ENCODE peak calls at places on chromosomes 12 and 14, in eight cellular contexts. W is T-cell; I is CD8-positive, alpha-beta memory T cell; C is prostate gland; Z is nucleus accumbens; S is right cardiac atrium; E is activated T-helper 9 cell treated with anti-CD3 and anti-CD28 coated beads, Interleukin-2, amount 50 U/mL, for 16 hours; G is NCI-H446 treated with DMSO at 0.1 percent for 48 hours. N is an unnamed sample.

GRCh38 chr14:61643546-61643945 is 51.8 kb upstream of the HIF1A start:
- DNase-seq in W (no peak), I (no peak), C (no peak), Z (no peak), S (no peak), E (no peak), G (no peak), N (no peak)

GRCh38 chr12:51070004-51070403 is 13.4 kb downstream of the CSRNP2 start:
- DNase-seq in W (no peak), I (no peak), C (no peak), Z (no peak), S (no peak), E (no peak), G (no peak), N (no peak)

GRCh38 chr12:46303039-46303666 is 34.3 kb upstream of the SLC38A1 start:
- DNase-seq in W (peak), I (peak), C (peak), Z (peak), S (no peak), E (peak), G (peak), N (no peak)

GRCh38 chr12:56358836-56359532 is 923 bp downstream of the STAT2 start:
- DNase-seq in W (no peak), I (no peak), C (no peak), Z (peak), S (no peak), E (no peak), G (no peak), N (peak)

GRCh38 chr12:98456583-98457573 is 58.5 kb upstream of the TMPO start:
- DNase-seq in W (no peak), I (no peak), C (peak), Z (no peak), S (peak), E (no peak), G (no peak), N (no peak)

GRCh38 chr12:88044035-88044434 is 14.8 kb upstream of the C12orf50 start:
- DNase-seq in W (no peak), I (no peak), C (no peak), Z (no peak), S (no peak), E (no peak), G (no peak), N (no peak)

GRCh38 chr14:24235804-24236688 is 3.3 kb downstream of the GMPR2 start:
- DNase-seq in W (no peak), I (no peak), C (no peak), Z (no peak), S (no peak), E (no peak), G (no peak), N (no peak)

GRCh38 chr12:3551386-3551785 is 60.4 kb downstream of the PRMT8 start:
- DNase-seq in W (no peak), I (no peak), C (no peak), Z (no peak), S (peak), E (no peak), G (no peak), N (no peak)

GRCh38 chr12:74624206-74624605 is 86.6 kb downstream of the ATXN7L3B start:
- DNase-seq in W (no peak), I (no peak), C (no peak), Z (no peak), S (no peak), E (no peak), G (no peak), N (no peak)

GRCh38 chr12:67705394-67706370 is 57.1 kb downstream of the DYRK2 start:
- DNase-seq in W (no peak), I (no peak), C (no peak), Z (no peak), S (no peak), E (no peak), G (no peak), N (no peak)

GRCh38 chr14:53190938-53191337 is 37.8 kb upstream of the DDHD1 start:
- DNase-seq in W (no peak), I (no peak), C (no peak), Z (no peak), S (no peak), E (peak), G (no peak), N (no peak)

GRCh38 chr12:110039085-110039807 is 9.1 kb downstream of the C12orf76 start:
- DNase-seq in W (peak), I (no peak), C (peak), Z (no peak), S (no peak), E (no peak), G (no peak), N (no peak)

GRCh38 chr14:105168979-105169507 is 467 bp upstream of the JAG2 start:
- DNase-seq in W (no peak), I (no peak), C (no peak), Z (no peak), S (no peak), E (no peak), G (no peak), N (no peak)

GRCh38 chr12:3511760-3512159 is 20.8 kb downstream of the PRMT8 start:
- DNase-seq in W (no peak), I (no peak), C (no peak), Z (no peak), S (no peak), E (no peak), G (no peak), N (no peak)

GRCh38 chr12:3869860-3870259 is 3.3 kb downstream of the PARP11 start:
- DNase-seq in W (no peak), I (no peak), C (no peak), Z (no peak), S (no peak), E (no peak), G (no peak), N (no peak)

GRCh38 chr12:106508966-106509365 is 73.8 kb upstream of the RFX4 start:
- DNase-seq in W (no peak), I (no peak), C (no peak), Z (no peak), S (no peak), E (no peak), G (no peak), N (no peak)

GRCh38 chr12:132397934-132398385 is 68.6 kb upstream of the GALNT9 start:
- DNase-seq in W (no peak), I (peak), C (no peak), Z (no peak), S (peak), E (no peak), G (no peak), N (no peak)

GRCh38 chr14:60721331-60722162 is 2.6 kb downstream of the SIX4 start:
- DNase-seq in W (no peak), I (peak), C (peak), Z (no peak), S (peak), E (peak), G (no peak), N (no peak)

GRCh38 chr12:132513070-132513398 is 23.1 kb downstream of the FBRSL1 start:
- DNase-seq in W (no peak), I (no peak), C (no peak), Z (no peak), S (no peak), E (no peak), G (no peak), N (no peak)

GRCh38 chr14:96482986-96483385 is 19.2 kb upstream of the PAPOLA start:
- DNase-seq in W (no peak), I (no peak), C (no peak), Z (no peak), S (no peak), E (no peak), G (no peak), N (no peak)

GRCh38 chr14:81801921-81802320 is 268.3 kb upstream of the SEL1L start:
- DNase-seq in W (no peak), I (no peak), C (no peak), Z (no peak), S (no peak), E (no peak), G (no peak), N (no peak)

GRCh38 chr12:49364989-49365388 is 2.3 kb upstream of the SPATS2 start:
- DNase-seq in W (no peak), I (no peak), C (no peak), Z (no peak), S (no peak), E (no peak), G (no peak), N (no peak)

GRCh38 chr12:133106253-133106652 is 23.8 kb downstream of the ZNF891 start:
- DNase-seq in W (no peak), I (no peak), C (no peak), Z (no peak), S (no peak), E (no peak), G (no peak), N (no peak)

GRCh38 chr12:22978962-22979361 is 354.0 kb downstream of the ETNK1 start:
- DNase-seq in W (no peak), I (no peak), C (no peak), Z (no peak), S (no peak), E (no peak), G (peak), N (no peak)

GRCh38 chr14:93967637-93968250 is 8.6 kb downstream of the ASB2 start:
- DNase-seq in W (no peak), I (no peak), C (no peak), Z (no peak), S (no peak), E (no peak), G (no peak), N (no peak)

GRCh38 chr12:117875652-117876491 is 92.9 kb downstream of the KSR2 start:
- DNase-seq in W (peak), I (peak), C (no peak), Z (peak), S (no peak), E (peak), G (no peak), N (no peak)

GRCh38 chr14:90561031-90561430 is 164.2 kb downstream of the CALM1 start:
- DNase-seq in W (no peak), I (no peak), C (no peak), Z (no peak), S (peak), E (no peak), G (no peak), N (no peak)

GRCh38 chr12:132268674-132269073 is 60.7 kb downstream of the GALNT9 start:
- DNase-seq in W (no peak), I (no peak), C (no peak), Z (no peak), S (no peak), E (no peak), G (no peak), N (no peak)

GRCh38 chr14:72909163-72909562 is 15.3 kb upstream of the DPF3 start:
- DNase-seq in W (no peak), I (no peak), C (no peak), Z (no peak), S (no peak), E (no peak), G (no peak), N (no peak)

GRCh38 chr12:101570022-101570421 is 24.7 kb upstream of the MYBPC1 start:
- DNase-seq in W (no peak), I (no peak), C (peak), Z (no peak), S (no peak), E (no peak), G (peak), N (no peak)

GRCh38 chr14:37278673-37279538 is 81.2 kb downstream of the MIPOL1 start:
- DNase-seq in W (no peak), I (no peak), C (no peak), Z (no peak), S (no peak), E (no peak), G (no peak), N (no peak)

GRCh38 chr14:59591641-59592040 is 15.0 kb upstream of the CCDC175 start:
- DNase-seq in W (no peak), I (no peak), C (no peak), Z (no peak), S (no peak), E (no peak), G (no peak), N (no peak)

GRCh38 chr14:87055007-87055406 is 938.0 kb downstream of the GALC start:
- DNase-seq in W (no peak), I (no peak), C (no peak), Z (no peak), S (no peak), E (no peak), G (no peak), N (no peak)

GRCh38 chr12:14773685-14774073 is 29.6 kb downstream of the WBP11 start:
- DNase-seq in W (no peak), I (no peak), C (no peak), Z (no peak), S (peak), E (peak), G (no peak), N (no peak)

GRCh38 chr14:68711551-68712437 is 81.1 kb downstream of the ZFP36L1 start:
- DNase-seq in W (no peak), I (peak), C (no peak), Z (no peak), S (no peak), E (no peak), G (no peak), N (no peak)